ENCODE peak calls at places on chromosomes 7 and 10, in seven cellular contexts. V is C1 segment of cervical spinal cord, G is RCC 7860, P is WTC11, D is endothelial cell, X is GM12892, E is midbrain. L is an unnamed sample.
A peak's percentile ranks its signal among the peaks of the same experiment; 100 is the strongest.

GRCh38 chr10:17675638-17676037 is 31.7 kb downstream of the STAM start:
- DNase-seq in V (no peak), G (no peak), D (no peak), P (no peak), E (no peak), X (no peak), L (no peak)

GRCh38 chr10:110919971-110920881 is 822 bp downstream of the SHOC2 start:
- DNase-seq in P (peak; percentile 21), E (no peak), V (peak; percentile 40), D (peak; percentile 36), X (no peak), G (no peak), L (peak; percentile 31)

GRCh38 chr10:14782691-14783363 is 8.1 kb upstream of the FAM107B start:
- DNase-seq in V (no peak), G (peak; percentile 97), E (no peak), X (no peak), D (peak; percentile 60), P (no peak), L (no peak)

GRCh38 chr10:29160110-29160669 is 128.7 kb upstream of the LYZL1 start:
- DNase-seq in P (no peak), X (no peak), V (no peak), E (no peak), D (no peak), G (peak; percentile 93), L (no peak)

GRCh38 chr10:101014230-101014884 is 14.7 kb downstream of the LZTS2 start:
- DNase-seq in V (peak; percentile 68), P (peak; percentile 91), E (peak; percentile 84), G (peak; percentile 55), X (peak; percentile 76), D (peak; percentile 90), L (peak; percentile 84)

GRCh38 chr10:133079836-133080682 is 7.7 kb upstream of the ADGRA1 start:
- DNase-seq in P (peak; percentile 79), G (no peak), X (no peak), E (no peak), D (peak; percentile 62), V (no peak), L (no peak)

GRCh38 chr10:24873281-24873683 is 79.1 kb downstream of the PRTFDC1 start:
- DNase-seq in P (no peak), D (peak; percentile 8), X (no peak), G (no peak), V (no peak), E (peak; percentile 52), L (no peak)

GRCh38 chr7:17302575-17303142 is 4.2 kb downstream of the AHR start:
- DNase-seq in P (no peak), D (no peak), V (no peak), G (peak; percentile 35), X (no peak), E (no peak), L (no peak)

GRCh38 chr7:151081170-151082101 is 827 bp upstream of the FASTK start:
- DNase-seq in E (no peak), P (peak; percentile 47), D (no peak), V (no peak), X (no peak), G (peak; percentile 55), L (no peak)

L was measured in substantia nigra.